ENCODE peak calls at places on chromosomes 1 and 21, in eight cellular contexts. U is upper lobe of right lung, L is HFFc6, C is left ventricle myocardium inferior, R is cardiac fibroblast, E is B cell, Q is gastrocnemius medialis, I is brain microvascular endothelial cell. W is an unnamed sample.

GRCh38 chr1:64186138-64186897 is 17.1 kb upstream of the UBE2U start:
- DNase-seq in R (no peak), E (no peak), U (peak), I (no peak), Q (no peak), L (no peak), C (peak), W (no peak)

GRCh38 chr1:31705080-31705866 is 1.5 kb upstream of the COL16A1 start:
- DNase-seq in E (no peak), C (peak), R (peak), L (peak), U (no peak), I (peak), Q (no peak), W (no peak)

GRCh38 chr1:94940738-94941137 is 13.8 kb upstream of the CNN3 start:
- DNase-seq in L (no peak), E (no peak), U (no peak), R (no peak), C (no peak), I (no peak), Q (no peak), W (no peak)

GRCh38 chr1:89259283-89259971 is 13.2 kb downstream of the GBP5 start:
- DNase-seq in Q (no peak), I (no peak), E (no peak), L (no peak), U (peak), C (no peak), R (no peak), W (no peak)

GRCh38 chr1:58013237-58013636 is 533.3 kb downstream of the OMA1 start:
- DNase-seq in E (no peak), Q (no peak), C (no peak), R (no peak), U (no peak), L (no peak), I (no peak), W (no peak)

GRCh38 chr1:115828101-115829022 is 12.6 kb downstream of the NHLH2 start:
- DNase-seq in R (peak), L (no peak), U (peak), E (no peak), C (no peak), I (peak), Q (no peak), W (peak)

GRCh38 chr1:198657550-198658064 is 18.8 kb downstream of the PTPRC start:
- DNase-seq in U (no peak), C (no peak), L (peak), Q (no peak), I (peak), R (peak), E (peak), W (no peak)

GRCh38 chr1:51019811-51020210 is 49.8 kb downstream of the CDKN2C start:
- DNase-seq in U (no peak), L (no peak), R (peak), C (no peak), I (no peak), Q (no peak), E (no peak), W (no peak)

GRCh38 chr1:65429078-65429477 is 8.6 kb downstream of the LEPR start:
- DNase-seq in R (no peak), Q (no peak), E (no peak), L (no peak), I (no peak), C (no peak), U (no peak), W (no peak)

GRCh38 chr1:155884028-155884950 is 24.9 kb downstream of the SYT11 start:
- DNase-seq in L (no peak), Q (no peak), U (no peak), R (no peak), C (no peak), E (no peak), I (no peak), W (no peak)

GRCh38 chr1:168422203-168422848 is 121.5 kb downstream of the XCL2 start:
- DNase-seq in U (no peak), C (no peak), L (no peak), R (peak), I (no peak), E (no peak), Q (no peak), W (no peak)

GRCh38 chr1:197400522-197400902 is 132.5 kb downstream of the CRB1 start:
- DNase-seq in U (no peak), R (no peak), I (no peak), Q (no peak), E (no peak), C (no peak), L (no peak), W (no peak)

GRCh38 chr1:96538883-96539282 is 182.7 kb upstream of the PTBP2 start:
- DNase-seq in E (no peak), U (no peak), I (peak), L (peak), Q (peak), R (peak), C (no peak), W (no peak)

GRCh38 chr1:233614173-233614742 is 352 bp downstream of the KCNK1 start:
- DNase-seq in I (no peak), E (no peak), L (no peak), Q (no peak), R (peak), U (peak), C (peak), W (no peak)

GRCh38 chr1:244082969-244083368 is 31.9 kb downstream of the ZBTB18 start:
- DNase-seq in I (no peak), R (no peak), L (no peak), C (no peak), E (no peak), U (no peak), Q (no peak), W (no peak)

GRCh38 chr1:27940297-27940696 is 5.5 kb downstream of the SMPDL3B start:
- DNase-seq in L (no peak), U (no peak), R (peak), I (peak), E (peak), C (peak), Q (no peak), W (peak)

GRCh38 chr1:1344672-1345361 is 4.4 kb downstream of the DVL1 start:
- DNase-seq in I (peak), E (no peak), C (no peak), Q (peak), L (peak), R (no peak), U (no peak), W (peak)

GRCh38 chr1:35443768-35444518 is 113.3 kb downstream of the KIAA0319L start:
- DNase-seq in I (no peak), C (no peak), E (no peak), R (peak), L (no peak), Q (no peak), U (no peak), W (no peak)
- TF ChIP-seq CTCF in I (peak), C (no peak), E (no peak), R (no peak), L (no peak), Q (no peak), U (no peak), W (no peak)

GRCh38 chr1:102100666-102101065 is 103.9 kb upstream of the OLFM3 start:
- DNase-seq in R (no peak), Q (no peak), L (no peak), C (no peak), U (no peak), I (no peak), E (no peak), W (no peak)

GRCh38 chr1:102102276-102102780 is 105.6 kb upstream of the OLFM3 start:
- DNase-seq in L (no peak), R (no peak), C (no peak), Q (no peak), U (no peak), I (no peak), E (no peak), W (no peak)

GRCh38 chr1:102105931-102106550 is 109.3 kb upstream of the OLFM3 start:
- DNase-seq in L (no peak), U (no peak), Q (no peak), R (no peak), C (no peak), E (no peak), I (no peak), W (no peak)

GRCh38 chr1:102099916-102100315 is 103.2 kb upstream of the OLFM3 start:
- DNase-seq in R (no peak), U (no peak), I (no peak), E (no peak), C (no peak), Q (no peak), L (no peak), W (no peak)

GRCh38 chr1:102103645-102104044 is 106.9 kb upstream of the OLFM3 start:
- DNase-seq in C (no peak), E (no peak), L (no peak), I (no peak), R (no peak), Q (no peak), U (no peak), W (no peak)
- TF ChIP-seq CTCF in C (no peak), E (no peak), L (no peak), I (no peak), R (no peak), Q (no peak), U (no peak), W (no peak)

DNA sequence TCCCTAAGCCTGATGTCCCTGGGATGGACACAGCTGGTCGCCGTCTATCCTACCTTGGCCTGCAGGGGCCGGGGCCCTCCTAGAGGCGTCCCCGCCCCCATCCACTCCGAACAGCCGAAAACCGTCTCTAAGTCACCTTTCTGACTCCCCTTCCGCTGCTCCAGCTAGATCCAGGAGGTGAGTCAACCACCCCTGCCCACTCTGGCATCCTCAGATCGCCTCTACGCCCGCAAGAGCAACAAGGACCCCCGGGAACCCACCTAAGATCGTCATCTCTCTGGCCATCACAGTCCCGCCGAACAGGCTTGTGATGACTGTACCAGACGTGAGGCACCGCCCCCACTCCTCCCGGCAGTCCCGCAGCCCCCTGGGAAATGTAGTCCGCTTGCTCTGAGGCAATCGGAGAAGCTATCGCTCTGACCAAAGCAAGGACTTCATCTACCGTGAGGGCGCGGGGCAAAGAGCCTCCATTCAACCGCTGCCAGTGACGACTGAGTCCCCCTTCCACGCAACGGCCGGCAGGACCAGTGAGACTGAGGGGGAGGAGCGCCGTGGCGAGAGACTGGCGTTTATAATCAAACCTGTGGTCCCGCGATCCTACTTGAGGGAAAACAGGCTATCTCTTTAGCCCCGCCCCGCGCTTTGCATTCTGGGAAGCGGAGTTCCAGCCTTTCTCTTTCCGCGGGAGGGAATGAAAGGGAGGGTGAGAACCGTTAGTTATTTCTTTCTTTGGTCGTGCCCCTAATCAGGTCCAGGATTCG is at the start of gene HSPA13:
- DNase-seq in U (peak), E (peak), Q (peak), L (peak), C (peak), R (peak), I (peak), W (peak)
- TF ChIP-seq CTCF in U (no peak), E (no peak), Q (no peak), L (no peak), C (no peak), R (no peak), I (peak), W (no peak)

GRCh38 chr1:40769815-40770214 is 13.8 kb upstream of the KCNQ4 start:
- DNase-seq in C (no peak), U (no peak), Q (peak), I (no peak), R (no peak), E (no peak), L (no peak), W (no peak)
- TF ChIP-seq CTCF in C (peak), U (peak), Q (peak), I (peak), R (no peak), E (no peak), L (peak), W (no peak)

GRCh38 chr1:6785318-6785712 is at the start of gene CAMTA1:
- DNase-seq in E (no peak), L (no peak), R (no peak), U (no peak), C (no peak), I (no peak), Q (no peak), W (no peak)

GRCh38 chr1:6783956-6784559 is 1.2 kb upstream of the CAMTA1 start:
- DNase-seq in L (no peak), E (no peak), Q (no peak), C (no peak), U (no peak), R (no peak), I (no peak), W (no peak)

GRCh38 chr1:6784560-6785317 is 515 bp upstream of the CAMTA1 start:
- DNase-seq in U (peak), Q (peak), R (peak), E (peak), I (peak), L (peak), C (peak), W (peak)

GRCh38 chr1:6783221-6783620 is 2.0 kb upstream of the CAMTA1 start:
- DNase-seq in C (no peak), R (no peak), U (no peak), E (no peak), I (no peak), Q (no peak), L (no peak), W (no peak)

GRCh38 chr1:6785721-6786505 is 659 bp downstream of the CAMTA1 start:
- DNase-seq in R (peak), I (no peak), Q (peak), C (peak), U (peak), E (no peak), L (no peak), W (no peak)
- TF ChIP-seq CTCF in R (no peak), I (peak), Q (peak), C (peak), U (peak), E (no peak), L (peak), W (no peak)

GRCh38 chr21:23401278-23401677 is 2206.0 kb downstream of the MRPL39 start:
- DNase-seq in I (no peak), Q (no peak), E (no peak), R (peak), U (no peak), C (no peak), L (no peak), W (no peak)
- TF ChIP-seq CTCF in I (no peak), Q (no peak), E (no peak), R (no peak), U (peak), C (peak), L (no peak), W (no peak)

GRCh38 chr1:20087668-20088067 is 17.7 kb downstream of the PLA2G5 start:
- DNase-seq in Q (no peak), I (no peak), E (no peak), C (no peak), R (no peak), L (no peak), U (no peak), W (no peak)
- TF ChIP-seq CTCF in Q (no peak), I (no peak), E (peak), C (peak), R (no peak), L (peak), U (peak), W (no peak)

W was measured in CD14-positive monocyte.